ENCODE peak calls at places on chromosomes 16 and 17, in eight cellular contexts. One of them, this sample, is unnamed.

GRCh38 chr16:13480801-13481200 is 439.2 kb upstream of the ERCC4 start:
- DNase-seq in ascending aorta: no peak
- DNase-seq in mucosa of descending colon: no peak
- DNase-seq in hepatocyte: no peak
- DNase-seq in psoas muscle: no peak
- DNase-seq in body of pancreas: no peak
- DNase-seq in BE2C: no peak
- DNase-seq in breast epithelium: no peak
- DNase-seq in this sample: peak; percentile 10

GRCh38 chr16:53968896-53969295 is 264.9 kb downstream of the FTO start:
- DNase-seq in ascending aorta: no peak
- DNase-seq in mucosa of descending colon: no peak
- DNase-seq in hepatocyte: no peak
- DNase-seq in psoas muscle: no peak
- DNase-seq in body of pancreas: no peak
- DNase-seq in BE2C: no peak
- DNase-seq in breast epithelium: no peak
- DNase-seq in this sample: no peak

GRCh38 chr17:64190468-64190867 is 60.5 kb upstream of the ERN1 start:
- DNase-seq in ascending aorta: no peak
- DNase-seq in mucosa of descending colon: no peak
- DNase-seq in hepatocyte: no peak
- DNase-seq in psoas muscle: no peak
- DNase-seq in body of pancreas: no peak
- DNase-seq in BE2C: peak; percentile 55
- DNase-seq in breast epithelium: no peak
- DNase-seq in this sample: no peak

GRCh38 chr16:89317729-89318429 is 100.4 kb downstream of the ZNF778 start:
- DNase-seq in ascending aorta: no peak
- DNase-seq in mucosa of descending colon: no peak
- DNase-seq in hepatocyte: no peak
- DNase-seq in psoas muscle: peak; percentile 52
- DNase-seq in body of pancreas: no peak
- DNase-seq in BE2C: no peak
- DNase-seq in breast epithelium: no peak
- DNase-seq in this sample: no peak

GRCh38 chr16:69711115-69711740 is 15.1 kb downstream of the NQO1 start:
- DNase-seq in ascending aorta: no peak
- DNase-seq in mucosa of descending colon: no peak
- DNase-seq in hepatocyte: no peak
- DNase-seq in psoas muscle: no peak
- DNase-seq in body of pancreas: peak; percentile 90
- DNase-seq in BE2C: no peak
- DNase-seq in breast epithelium: peak; percentile 73
- DNase-seq in this sample: peak; percentile 98

GRCh38 chr17:82946081-82946480 is 106.3 kb upstream of the ZNF750 start:
- DNase-seq in ascending aorta: no peak
- DNase-seq in mucosa of descending colon: no peak
- DNase-seq in hepatocyte: no peak
- DNase-seq in psoas muscle: no peak
- DNase-seq in body of pancreas: no peak
- DNase-seq in BE2C: no peak
- DNase-seq in breast epithelium: no peak
- DNase-seq in this sample: no peak

GRCh38 chr16:87995644-87996043 is 44.4 kb downstream of the BANP start:
- DNase-seq in ascending aorta: peak; percentile 52
- DNase-seq in mucosa of descending colon: no peak
- DNase-seq in hepatocyte: no peak
- DNase-seq in psoas muscle: no peak
- DNase-seq in body of pancreas: no peak
- DNase-seq in BE2C: no peak
- DNase-seq in breast epithelium: no peak
- DNase-seq in this sample: no peak

GRCh38 chr17:79607941-79608728 is 2.7 kb downstream of the RBFOX3 start:
- DNase-seq in ascending aorta: no peak
- DNase-seq in mucosa of descending colon: no peak
- DNase-seq in hepatocyte: peak; percentile 84
- DNase-seq in psoas muscle: no peak
- DNase-seq in body of pancreas: peak; percentile 23
- DNase-seq in BE2C: no peak
- DNase-seq in breast epithelium: no peak
- DNase-seq in this sample: no peak

GRCh38 chr17:33169580-33170285 is 123.4 kb downstream of the ASIC2 start:
- DNase-seq in ascending aorta: no peak
- DNase-seq in mucosa of descending colon: no peak
- DNase-seq in hepatocyte: no peak
- DNase-seq in psoas muscle: no peak
- DNase-seq in body of pancreas: no peak
- DNase-seq in BE2C: no peak
- DNase-seq in breast epithelium: no peak
- DNase-seq in this sample: peak; percentile 80

GRCh38 chr17:73029941-73030340 is 62.5 kb downstream of the SLC39A11 start:
- DNase-seq in ascending aorta: no peak
- DNase-seq in mucosa of descending colon: no peak
- DNase-seq in hepatocyte: no peak
- DNase-seq in psoas muscle: no peak
- DNase-seq in body of pancreas: peak; percentile 67
- DNase-seq in BE2C: no peak
- DNase-seq in breast epithelium: no peak
- DNase-seq in this sample: no peak

GRCh38 chr17:179721-180379 is 1.6 kb downstream of the DOC2B start:
- DNase-seq in ascending aorta: no peak
- DNase-seq in mucosa of descending colon: no peak
- DNase-seq in hepatocyte: no peak
- DNase-seq in psoas muscle: no peak
- DNase-seq in body of pancreas: no peak
- DNase-seq in BE2C: no peak
- DNase-seq in breast epithelium: no peak
- DNase-seq in this sample: no peak

GRCh38 chr16:68197250-68197649 is 38.7 kb downstream of the ESRP2 start:
- DNase-seq in ascending aorta: no peak
- DNase-seq in mucosa of descending colon: no peak
- DNase-seq in hepatocyte: no peak
- DNase-seq in psoas muscle: no peak
- DNase-seq in body of pancreas: no peak
- DNase-seq in BE2C: no peak
- DNase-seq in breast epithelium: no peak
- DNase-seq in this sample: no peak

GRCh38 chr16:67719778-67720144 is 645 bp upstream of the GFOD2 start:
- DNase-seq in ascending aorta: peak; percentile 68
- DNase-seq in mucosa of descending colon: peak; percentile 33
- DNase-seq in hepatocyte: peak; percentile 68
- DNase-seq in psoas muscle: no peak
- DNase-seq in body of pancreas: peak; percentile 35
- DNase-seq in BE2C: peak; percentile 24
- DNase-seq in breast epithelium: no peak
- DNase-seq in this sample: peak; percentile 41

GRCh38 chr17:17484451-17484899 is 7.7 kb downstream of the MED9 start:
- DNase-seq in ascending aorta: no peak
- DNase-seq in mucosa of descending colon: no peak
- DNase-seq in hepatocyte: no peak
- DNase-seq in psoas muscle: no peak
- DNase-seq in body of pancreas: no peak
- DNase-seq in BE2C: no peak
- DNase-seq in breast epithelium: peak; percentile 42
- DNase-seq in this sample: peak; percentile 27

GRCh38 chr16:14007460-14007859 is 63.7 kb upstream of the MRTFB start:
- DNase-seq in ascending aorta: no peak
- DNase-seq in mucosa of descending colon: no peak
- DNase-seq in hepatocyte: no peak
- DNase-seq in psoas muscle: no peak
- DNase-seq in body of pancreas: no peak
- DNase-seq in BE2C: no peak
- DNase-seq in breast epithelium: no peak
- DNase-seq in this sample: peak; percentile 93

GRCh38 chr16:11177578-11178130 is 78.3 kb downstream of the SOCS1 start:
- DNase-seq in ascending aorta: no peak
- DNase-seq in mucosa of descending colon: no peak
- DNase-seq in hepatocyte: no peak
- DNase-seq in psoas muscle: no peak
- DNase-seq in body of pancreas: no peak
- DNase-seq in BE2C: no peak
- DNase-seq in breast epithelium: no peak
- DNase-seq in this sample: no peak

GRCh38 chr17:29238133-29238850 is 8.4 kb upstream of the CRYBA1 start:
- DNase-seq in ascending aorta: no peak
- DNase-seq in mucosa of descending colon: no peak
- DNase-seq in hepatocyte: no peak
- DNase-seq in psoas muscle: no peak
- DNase-seq in body of pancreas: no peak
- DNase-seq in BE2C: no peak
- DNase-seq in breast epithelium: no peak
- DNase-seq in this sample: no peak

GRCh38 chr17:67431210-67432015 is 54.3 kb downstream of the PITPNC1 start:
- DNase-seq in ascending aorta: no peak
- DNase-seq in mucosa of descending colon: no peak
- DNase-seq in hepatocyte: peak; percentile 31
- DNase-seq in psoas muscle: no peak
- DNase-seq in body of pancreas: no peak
- DNase-seq in BE2C: no peak
- DNase-seq in breast epithelium: no peak
- DNase-seq in this sample: peak; percentile 89

DNA sequence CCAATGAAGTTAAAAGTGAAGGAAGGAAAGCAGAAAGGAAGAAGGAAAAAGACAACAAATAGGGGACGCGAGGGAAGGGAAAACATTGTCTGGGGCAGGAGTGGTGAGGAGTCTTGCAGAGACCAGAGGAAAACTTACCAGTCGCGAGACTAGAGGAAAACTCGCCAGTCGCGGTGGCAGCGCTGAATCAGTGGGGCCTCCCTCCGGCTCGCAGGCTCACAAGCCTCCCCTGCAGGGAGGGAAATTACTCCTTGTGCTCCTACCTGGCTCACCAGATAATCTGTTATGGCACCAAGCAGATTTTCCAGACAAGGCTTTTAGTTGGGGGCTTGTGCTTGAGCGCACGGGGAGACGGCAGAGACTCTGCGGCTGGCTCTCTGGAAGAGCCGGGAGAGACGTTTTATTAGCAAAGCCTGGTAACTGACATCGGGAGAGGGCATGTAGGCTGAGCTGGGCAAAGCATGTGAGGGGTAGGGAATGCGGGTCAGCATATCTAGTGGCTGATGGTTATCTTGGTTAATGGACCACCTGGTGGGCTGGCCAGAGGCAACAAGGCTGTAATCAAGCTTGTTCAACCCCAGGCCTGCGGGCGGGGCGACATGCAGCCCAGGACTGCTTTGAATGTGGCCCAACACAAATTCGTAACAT is 37.1 kb downstream of the LCMT1 start:
- DNase-seq in ascending aorta: no peak
- DNase-seq in mucosa of descending colon: no peak
- DNase-seq in hepatocyte: no peak
- DNase-seq in psoas muscle: no peak
- DNase-seq in body of pancreas: no peak
- DNase-seq in BE2C: peak; percentile 26
- DNase-seq in breast epithelium: no peak
- DNase-seq in this sample: no peak
- H3K4me3 ChIP-seq in ascending aorta: no peak overlapping the region
- H3K4me3 ChIP-seq in mucosa of descending colon: no peak overlapping the region
- H3K4me3 ChIP-seq in hepatocyte: no peak overlapping the region
- H3K4me3 ChIP-seq in psoas muscle: no peak overlapping the region
- H3K4me3 ChIP-seq in body of pancreas: no peak overlapping the region
- H3K4me3 ChIP-seq in BE2C: no peak overlapping the region
- H3K4me3 ChIP-seq in breast epithelium: no peak overlapping the region
- H3K4me3 ChIP-seq in this sample: no peak overlapping the region

GRCh38 chr17:56316604-56317003 is 163.3 kb downstream of the ANKFN1 start:
- DNase-seq in ascending aorta: no peak
- DNase-seq in mucosa of descending colon: no peak
- DNase-seq in hepatocyte: no peak
- DNase-seq in psoas muscle: no peak
- DNase-seq in body of pancreas: no peak
- DNase-seq in BE2C: no peak
- DNase-seq in breast epithelium: no peak
- DNase-seq in this sample: no peak
- TF ChIP-seq CTCF in ascending aorta: no peak
- TF ChIP-seq CTCF in mucosa of descending colon: no peak
- TF ChIP-seq CTCF in hepatocyte: no peak
- TF ChIP-seq CTCF in psoas muscle: no peak
- TF ChIP-seq CTCF in body of pancreas: no peak
- TF ChIP-seq CTCF in BE2C: no peak
- TF ChIP-seq CTCF in breast epithelium: no peak
- TF ChIP-seq CTCF in this sample: no peak

GRCh38 chr16:1979271-1980025 is 1.8 kb downstream of the NOXO1 start:
- DNase-seq in ascending aorta: no peak
- DNase-seq in mucosa of descending colon: peak; percentile 95
- DNase-seq in hepatocyte: peak; percentile 90
- DNase-seq in psoas muscle: no peak
- DNase-seq in body of pancreas: peak; percentile 91
- DNase-seq in BE2C: no peak
- DNase-seq in breast epithelium: peak; percentile 84
- DNase-seq in this sample: peak; percentile 85
- H3K36me3 ChIP-seq in ascending aorta: peaks cover 42% of the 10 kb centered on the region
- H3K36me3 ChIP-seq in mucosa of descending colon: no peaks in the 10 kb centered on the region
- H3K36me3 ChIP-seq in hepatocyte: no peaks in the 10 kb centered on the region
- H3K36me3 ChIP-seq in psoas muscle: peaks cover 8% of the 10 kb centered on the region
- H3K36me3 ChIP-seq in body of pancreas: peaks cover 20% of the 10 kb centered on the region
- H3K36me3 ChIP-seq in BE2C: peaks cover 39% of the 10 kb centered on the region
- H3K36me3 ChIP-seq in breast epithelium: peaks cover 10% of the 10 kb centered on the region
- H3K36me3 ChIP-seq in this sample: peaks cover 20% of the 10 kb centered on the region

GRCh38 chr17:35022536-35023063 is 40.9 kb downstream of the RFFL start:
- DNase-seq in ascending aorta: peak; percentile 96
- DNase-seq in mucosa of descending colon: peak; percentile 54
- DNase-seq in hepatocyte: peak; percentile 77
- DNase-seq in psoas muscle: peak; percentile 79
- DNase-seq in body of pancreas: peak; percentile 62
- DNase-seq in BE2C: no peak
- DNase-seq in breast epithelium: no peak
- DNase-seq in this sample: peak; percentile 90

GRCh38 chr17:35019386-35020179 is 39.3 kb downstream of the LIG3 start:
- DNase-seq in ascending aorta: no peak
- DNase-seq in mucosa of descending colon: no peak
- DNase-seq in hepatocyte: no peak
- DNase-seq in psoas muscle: no peak
- DNase-seq in body of pancreas: no peak
- DNase-seq in BE2C: no peak
- DNase-seq in breast epithelium: no peak
- DNase-seq in this sample: no peak

GRCh38 chr17:35021520-35022380 is 41.4 kb downstream of the LIG3 start:
- DNase-seq in ascending aorta: no peak
- DNase-seq in mucosa of descending colon: no peak
- DNase-seq in hepatocyte: no peak
- DNase-seq in psoas muscle: no peak
- DNase-seq in body of pancreas: no peak
- DNase-seq in BE2C: no peak
- DNase-seq in breast epithelium: no peak
- DNase-seq in this sample: no peak

GRCh38 chr17:35025541-35025940 is 38.0 kb downstream of the RFFL start:
- DNase-seq in ascending aorta: no peak
- DNase-seq in mucosa of descending colon: no peak
- DNase-seq in hepatocyte: no peak
- DNase-seq in psoas muscle: no peak
- DNase-seq in body of pancreas: no peak
- DNase-seq in BE2C: no peak
- DNase-seq in breast epithelium: no peak
- DNase-seq in this sample: peak; percentile 57

DNA sequence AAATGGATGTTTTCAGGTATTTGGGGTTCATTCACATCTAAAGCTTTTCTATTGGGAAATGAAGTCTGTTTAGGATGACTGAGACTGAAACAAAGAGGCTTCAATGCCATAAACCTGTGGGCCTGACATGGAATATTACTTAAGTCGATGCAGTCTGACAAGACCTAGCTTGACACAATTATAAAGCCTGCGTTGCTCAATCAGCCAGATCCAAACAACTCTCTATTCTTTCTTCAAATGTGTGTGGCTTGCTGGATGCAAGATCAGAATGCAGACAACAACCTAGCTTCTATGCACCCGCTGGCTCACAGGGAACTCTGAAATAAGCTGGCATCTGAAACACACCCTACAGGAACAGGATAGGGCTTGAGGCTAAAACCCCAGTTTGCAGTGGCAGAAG is 40.0 kb downstream of the RFFL start:
- DNase-seq in ascending aorta: no peak
- DNase-seq in mucosa of descending colon: no peak
- DNase-seq in hepatocyte: no peak
- DNase-seq in psoas muscle: no peak
- DNase-seq in body of pancreas: no peak
- DNase-seq in BE2C: no peak
- DNase-seq in breast epithelium: no peak
- DNase-seq in this sample: peak; percentile 76
- H3K4me3 ChIP-seq in ascending aorta: no peak overlapping the region
- H3K4me3 ChIP-seq in mucosa of descending colon: no peak overlapping the region
- H3K4me3 ChIP-seq in hepatocyte: no peak overlapping the region
- H3K4me3 ChIP-seq in psoas muscle: no peak overlapping the region
- H3K4me3 ChIP-seq in body of pancreas: no peak overlapping the region
- H3K4me3 ChIP-seq in BE2C: no peak overlapping the region
- H3K4me3 ChIP-seq in breast epithelium: no peak overlapping the region
- H3K4me3 ChIP-seq in this sample: no peak overlapping the region